ENCODE peak calls at places on chromosome 10, in nine cellular contexts. One of them, this sample, is unnamed.

GRCh38 chr10:32005050-32005449 is 51.2 kb downstream of the KIF5B start:
- DNase-seq in HL-60: peak
- DNase-seq in NCI-H1092 treated with DMSO at 0.1 percent for 48 hours: no peak
- DNase-seq in uterus: no peak
- DNase-seq in ELR: peak
- DNase-seq in coronary artery: no peak
- DNase-seq in hypothalamus: no peak
- DNase-seq in BJ: no peak
- DNase-seq in effector memory CD8-positive, alpha-beta T cell: peak
- DNase-seq in this sample: peak

GRCh38 chr10:131979821-131980270 is 1.9 kb downstream of the BNIP3 start:
- DNase-seq in HL-60: no peak
- DNase-seq in NCI-H1092 treated with DMSO at 0.1 percent for 48 hours: no peak
- DNase-seq in uterus: peak
- DNase-seq in ELR: peak
- DNase-seq in coronary artery: no peak
- DNase-seq in hypothalamus: no peak
- DNase-seq in BJ: no peak
- DNase-seq in effector memory CD8-positive, alpha-beta T cell: no peak
- DNase-seq in this sample: no peak

GRCh38 chr10:71399946-71400345 is 3.2 kb downstream of the CDH23 start:
- DNase-seq in HL-60: no peak
- DNase-seq in NCI-H1092 treated with DMSO at 0.1 percent for 48 hours: no peak
- DNase-seq in uterus: no peak
- DNase-seq in ELR: no peak
- DNase-seq in coronary artery: peak
- DNase-seq in hypothalamus: no peak
- DNase-seq in BJ: no peak
- DNase-seq in effector memory CD8-positive, alpha-beta T cell: no peak
- DNase-seq in this sample: no peak

GRCh38 chr10:131478398-131478989 is 167.0 kb upstream of the TCERG1L start:
- DNase-seq in HL-60: no peak
- DNase-seq in NCI-H1092 treated with DMSO at 0.1 percent for 48 hours: no peak
- DNase-seq in uterus: no peak
- DNase-seq in ELR: no peak
- DNase-seq in coronary artery: peak
- DNase-seq in hypothalamus: no peak
- DNase-seq in BJ: no peak
- DNase-seq in effector memory CD8-positive, alpha-beta T cell: no peak
- DNase-seq in this sample: no peak

GRCh38 chr10:124722812-124723783 is 21.1 kb downstream of the FAM53B start:
- DNase-seq in HL-60: peak
- DNase-seq in NCI-H1092 treated with DMSO at 0.1 percent for 48 hours: no peak
- DNase-seq in uterus: no peak
- DNase-seq in ELR: no peak
- DNase-seq in coronary artery: no peak
- DNase-seq in hypothalamus: no peak
- DNase-seq in BJ: no peak
- DNase-seq in effector memory CD8-positive, alpha-beta T cell: peak
- DNase-seq in this sample: no peak

GRCh38 chr10:50422259-50422658 is 170.9 kb upstream of the ASAH2 start:
- DNase-seq in HL-60: no peak
- DNase-seq in NCI-H1092 treated with DMSO at 0.1 percent for 48 hours: no peak
- DNase-seq in uterus: no peak
- DNase-seq in ELR: no peak
- DNase-seq in coronary artery: no peak
- DNase-seq in hypothalamus: no peak
- DNase-seq in BJ: no peak
- DNase-seq in effector memory CD8-positive, alpha-beta T cell: no peak
- DNase-seq in this sample: no peak

GRCh38 chr10:98361131-98361633 is 53.8 kb downstream of the PYROXD2 start:
- DNase-seq in HL-60: no peak
- DNase-seq in NCI-H1092 treated with DMSO at 0.1 percent for 48 hours: no peak
- DNase-seq in uterus: peak
- DNase-seq in ELR: peak
- DNase-seq in coronary artery: peak
- DNase-seq in hypothalamus: no peak
- DNase-seq in BJ: peak
- DNase-seq in effector memory CD8-positive, alpha-beta T cell: no peak
- DNase-seq in this sample: no peak

GRCh38 chr10:32489935-32490334 is 44.0 kb downstream of the CCDC7 start:
- DNase-seq in HL-60: no peak
- DNase-seq in NCI-H1092 treated with DMSO at 0.1 percent for 48 hours: no peak
- DNase-seq in uterus: no peak
- DNase-seq in ELR: no peak
- DNase-seq in coronary artery: no peak
- DNase-seq in hypothalamus: no peak
- DNase-seq in BJ: no peak
- DNase-seq in effector memory CD8-positive, alpha-beta T cell: no peak
- DNase-seq in this sample: no peak

GRCh38 chr10:78451592-78451991 is 417.9 kb downstream of the RPS24 start:
- DNase-seq in HL-60: no peak
- DNase-seq in NCI-H1092 treated with DMSO at 0.1 percent for 48 hours: peak
- DNase-seq in uterus: peak
- DNase-seq in ELR: no peak
- DNase-seq in coronary artery: no peak
- DNase-seq in hypothalamus: no peak
- DNase-seq in BJ: no peak
- DNase-seq in effector memory CD8-positive, alpha-beta T cell: no peak
- DNase-seq in this sample: no peak

GRCh38 chr10:86642499-86642898 is 11.8 kb upstream of the OPN4 start:
- DNase-seq in HL-60: no peak
- DNase-seq in NCI-H1092 treated with DMSO at 0.1 percent for 48 hours: no peak
- DNase-seq in uterus: no peak
- DNase-seq in ELR: peak
- DNase-seq in coronary artery: no peak
- DNase-seq in hypothalamus: no peak
- DNase-seq in BJ: no peak
- DNase-seq in effector memory CD8-positive, alpha-beta T cell: no peak
- DNase-seq in this sample: peak

GRCh38 chr10:86659721-86660438 is 5.5 kb downstream of the OPN4 start:
- DNase-seq in HL-60: peak
- DNase-seq in NCI-H1092 treated with DMSO at 0.1 percent for 48 hours: no peak
- DNase-seq in uterus: peak
- DNase-seq in ELR: no peak
- DNase-seq in coronary artery: peak
- DNase-seq in hypothalamus: no peak
- DNase-seq in BJ: no peak
- DNase-seq in effector memory CD8-positive, alpha-beta T cell: no peak
- DNase-seq in this sample: no peak

GRCh38 chr10:126953886-126954285 is 48.7 kb downstream of the DOCK1 start:
- DNase-seq in HL-60: no peak
- DNase-seq in NCI-H1092 treated with DMSO at 0.1 percent for 48 hours: no peak
- DNase-seq in uterus: no peak
- DNase-seq in ELR: no peak
- DNase-seq in coronary artery: no peak
- DNase-seq in hypothalamus: no peak
- DNase-seq in BJ: no peak
- DNase-seq in effector memory CD8-positive, alpha-beta T cell: no peak
- DNase-seq in this sample: no peak

GRCh38 chr10:58107506-58107905 is 160.2 kb downstream of the IPMK start:
- DNase-seq in HL-60: no peak
- DNase-seq in NCI-H1092 treated with DMSO at 0.1 percent for 48 hours: no peak
- DNase-seq in uterus: no peak
- DNase-seq in ELR: peak
- DNase-seq in coronary artery: no peak
- DNase-seq in hypothalamus: no peak
- DNase-seq in BJ: peak
- DNase-seq in effector memory CD8-positive, alpha-beta T cell: no peak
- DNase-seq in this sample: peak

GRCh38 chr10:95792874-95793285 is 36.9 kb downstream of the ENTPD1 start:
- DNase-seq in HL-60: peak
- DNase-seq in NCI-H1092 treated with DMSO at 0.1 percent for 48 hours: no peak
- DNase-seq in uterus: no peak
- DNase-seq in ELR: no peak
- DNase-seq in coronary artery: no peak
- DNase-seq in hypothalamus: no peak
- DNase-seq in BJ: peak
- DNase-seq in effector memory CD8-positive, alpha-beta T cell: no peak
- DNase-seq in this sample: no peak

GRCh38 chr10:28533571-28534304 is 820 bp downstream of the WAC start:
- DNase-seq in HL-60: peak
- DNase-seq in NCI-H1092 treated with DMSO at 0.1 percent for 48 hours: peak
- DNase-seq in uterus: peak
- DNase-seq in ELR: peak
- DNase-seq in coronary artery: peak
- DNase-seq in hypothalamus: peak
- DNase-seq in BJ: no peak
- DNase-seq in effector memory CD8-positive, alpha-beta T cell: peak
- DNase-seq in this sample: peak

GRCh38 chr10:98920807-98921206 is 314.8 kb downstream of the HPSE2 start:
- DNase-seq in HL-60: no peak
- DNase-seq in NCI-H1092 treated with DMSO at 0.1 percent for 48 hours: no peak
- DNase-seq in uterus: no peak
- DNase-seq in ELR: peak
- DNase-seq in coronary artery: no peak
- DNase-seq in hypothalamus: no peak
- DNase-seq in BJ: no peak
- DNase-seq in effector memory CD8-positive, alpha-beta T cell: no peak
- DNase-seq in this sample: no peak

GRCh38 chr10:113165643-113166042 is 215.6 kb downstream of the TCF7L2 start:
- DNase-seq in HL-60: no peak
- DNase-seq in NCI-H1092 treated with DMSO at 0.1 percent for 48 hours: no peak
- DNase-seq in uterus: no peak
- DNase-seq in ELR: no peak
- DNase-seq in coronary artery: no peak
- DNase-seq in hypothalamus: no peak
- DNase-seq in BJ: no peak
- DNase-seq in effector memory CD8-positive, alpha-beta T cell: no peak
- DNase-seq in this sample: no peak

GRCh38 chr10:61795551-61795950 is 105.9 kb upstream of the ARID5B start:
- DNase-seq in HL-60: no peak
- DNase-seq in NCI-H1092 treated with DMSO at 0.1 percent for 48 hours: no peak
- DNase-seq in uterus: no peak
- DNase-seq in ELR: no peak
- DNase-seq in coronary artery: no peak
- DNase-seq in hypothalamus: no peak
- DNase-seq in BJ: no peak
- DNase-seq in effector memory CD8-positive, alpha-beta T cell: no peak
- DNase-seq in this sample: no peak

GRCh38 chr10:5292196-5292735 is 72.5 kb upstream of the UCN3 start:
- DNase-seq in HL-60: peak
- DNase-seq in NCI-H1092 treated with DMSO at 0.1 percent for 48 hours: no peak
- DNase-seq in uterus: no peak
- DNase-seq in ELR: no peak
- DNase-seq in coronary artery: no peak
- DNase-seq in hypothalamus: no peak
- DNase-seq in BJ: no peak
- DNase-seq in effector memory CD8-positive, alpha-beta T cell: no peak
- DNase-seq in this sample: no peak

GRCh38 chr10:71290331-71290730 is 28.7 kb upstream of the SLC29A3 start:
- DNase-seq in HL-60: no peak
- DNase-seq in NCI-H1092 treated with DMSO at 0.1 percent for 48 hours: no peak
- DNase-seq in uterus: no peak
- DNase-seq in ELR: no peak
- DNase-seq in coronary artery: no peak
- DNase-seq in hypothalamus: no peak
- DNase-seq in BJ: no peak
- DNase-seq in effector memory CD8-positive, alpha-beta T cell: no peak
- DNase-seq in this sample: no peak